ENCODE peak calls at places on chromosomes 3 and 15, in nine cellular contexts. M, R, X, C, G, D, A, U and H are unnamed samples.

GRCh38 chr3:126347543-126348161 is 9.6 kb downstream of the KLF15 start:
- DNase-seq in M (peak; percentile 45), R (no peak), X (no peak), C (no peak), G (no peak), D (no peak), A (no peak), U (no peak), H (peak; percentile 10)

GRCh38 chr15:52183562-52184173 is 7.5 kb downstream of the GNB5 start:
- DNase-seq in M (no peak), R (peak; percentile 63), X (peak; percentile 22), C (peak; percentile 70), G (no peak), D (no peak), A (no peak), U (no peak), H (no peak)

GRCh38 chr3:134153761-134154160 is 96.9 kb downstream of the RYK start:
- DNase-seq in M (no peak), R (no peak), X (no peak), C (no peak), G (no peak), D (no peak), A (no peak), U (no peak), H (no peak)

GRCh38 chr3:77506384-77506783 is 466.5 kb downstream of the ROBO2 start:
- DNase-seq in M (no peak), R (no peak), X (no peak), C (no peak), G (no peak), D (no peak), A (no peak), U (no peak), H (no peak)

GRCh38 chr3:169623971-169624370 is 39.5 kb downstream of the MECOM start:
- DNase-seq in M (no peak), R (no peak), X (no peak), C (no peak), G (no peak), D (no peak), A (no peak), U (no peak), H (no peak)

GRCh38 chr3:179750720-179751328 is 98.0 kb downstream of the USP13 start:
- DNase-seq in M (no peak), R (peak; percentile 46), X (no peak), C (peak; percentile 65), G (no peak), D (no peak), A (no peak), U (no peak), H (no peak)

GRCh38 chr15:37093480-37094410 is 6.6 kb downstream of the MEIS2 start:
- DNase-seq in M (no peak), R (no peak), X (peak; percentile 29), C (peak; percentile 80), G (no peak), D (no peak), A (no peak), U (no peak), H (no peak)

GRCh38 chr3:48897401-48898376 is 993 bp downstream of the SLC25A20 start:
- DNase-seq in M (peak; percentile 80), R (no peak), X (no peak), C (peak; percentile 7), G (no peak), D (peak; percentile 57), A (no peak), U (no peak), H (peak; percentile 36)

GRCh38 chr3:15207836-15208504 is 1.9 kb downstream of the CAPN7 start:
- DNase-seq in M (no peak), R (no peak), X (no peak), C (peak; percentile 57), G (no peak), D (no peak), A (no peak), U (no peak), H (no peak)

GRCh38 chr15:91047545-91048199 is 25.3 kb upstream of the VPS33B start:
- DNase-seq in M (no peak), R (no peak), X (no peak), C (no peak), G (no peak), D (no peak), A (no peak), U (no peak), H (no peak)

GRCh38 chr15:96348112-96349027 is 17.9 kb downstream of the NR2F2 start:
- DNase-seq in M (no peak), R (peak; percentile 47), X (no peak), C (no peak), G (no peak), D (no peak), A (no peak), U (no peak), H (peak; percentile 14)
- H3K4me1 ChIP-seq in M (peaks cover 7% of the 10 kb centered on the region), R (peaks cover 98% of the 10 kb centered on the region), X (peaks cover 14% of the 10 kb centered on the region), C (peaks cover 44% of the 10 kb centered on the region), G (no peaks in the 10 kb centered on the region), D (no peaks in the 10 kb centered on the region), A (no peaks in the 10 kb centered on the region), U (no peaks in the 10 kb centered on the region), H (no peaks in the 10 kb centered on the region)

DNA sequence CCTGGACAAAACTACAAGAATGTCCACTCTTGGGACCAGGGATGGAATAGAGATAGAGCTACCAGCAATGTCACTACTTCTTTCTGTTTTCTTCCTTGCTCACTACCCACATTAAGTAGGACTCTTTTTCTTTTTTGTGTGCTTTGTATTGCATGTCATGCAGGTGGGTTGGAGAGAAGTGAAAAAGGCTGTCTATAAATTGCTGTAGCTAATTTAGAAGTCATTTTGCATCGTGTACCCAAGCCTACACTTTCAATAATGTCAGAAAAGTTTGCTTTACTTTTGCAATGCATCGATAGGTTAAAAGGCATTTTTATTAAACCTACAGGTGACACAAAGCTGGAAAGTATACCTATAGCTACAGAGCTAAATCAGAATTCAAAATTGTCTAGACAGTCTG is 58.9 kb downstream of the GTF2E1 start:
- DNase-seq in M (no peak), R (no peak), X (no peak), C (no peak), G (no peak), D (no peak), A (no peak), U (no peak), H (no peak)
- H3K4me1 ChIP-seq in M (no peaks in the 10 kb centered on the region), R (no peaks in the 10 kb centered on the region), X (no peaks in the 10 kb centered on the region), C (no peaks in the 10 kb centered on the region), G (no peaks in the 10 kb centered on the region), D (no peaks in the 10 kb centered on the region), A (no peaks in the 10 kb centered on the region), U (no peaks in the 10 kb centered on the region), H (peaks cover 3% of the 10 kb centered on the region)

GRCh38 chr15:69881760-69882159 is 216.0 kb downstream of the TLE3 start:
- DNase-seq in M (no peak), R (no peak), X (no peak), C (no peak), G (no peak), D (no peak), A (no peak), U (no peak), H (no peak)
- H3K4me1 ChIP-seq in M (no peaks in the 10 kb centered on the region), R (peaks cover 16% of the 10 kb centered on the region), X (no peaks in the 10 kb centered on the region), C (no peaks in the 10 kb centered on the region), G (no peaks in the 10 kb centered on the region), D (no peaks in the 10 kb centered on the region), A (no peaks in the 10 kb centered on the region), U (no peaks in the 10 kb centered on the region), H (no peaks in the 10 kb centered on the region)

DNA sequence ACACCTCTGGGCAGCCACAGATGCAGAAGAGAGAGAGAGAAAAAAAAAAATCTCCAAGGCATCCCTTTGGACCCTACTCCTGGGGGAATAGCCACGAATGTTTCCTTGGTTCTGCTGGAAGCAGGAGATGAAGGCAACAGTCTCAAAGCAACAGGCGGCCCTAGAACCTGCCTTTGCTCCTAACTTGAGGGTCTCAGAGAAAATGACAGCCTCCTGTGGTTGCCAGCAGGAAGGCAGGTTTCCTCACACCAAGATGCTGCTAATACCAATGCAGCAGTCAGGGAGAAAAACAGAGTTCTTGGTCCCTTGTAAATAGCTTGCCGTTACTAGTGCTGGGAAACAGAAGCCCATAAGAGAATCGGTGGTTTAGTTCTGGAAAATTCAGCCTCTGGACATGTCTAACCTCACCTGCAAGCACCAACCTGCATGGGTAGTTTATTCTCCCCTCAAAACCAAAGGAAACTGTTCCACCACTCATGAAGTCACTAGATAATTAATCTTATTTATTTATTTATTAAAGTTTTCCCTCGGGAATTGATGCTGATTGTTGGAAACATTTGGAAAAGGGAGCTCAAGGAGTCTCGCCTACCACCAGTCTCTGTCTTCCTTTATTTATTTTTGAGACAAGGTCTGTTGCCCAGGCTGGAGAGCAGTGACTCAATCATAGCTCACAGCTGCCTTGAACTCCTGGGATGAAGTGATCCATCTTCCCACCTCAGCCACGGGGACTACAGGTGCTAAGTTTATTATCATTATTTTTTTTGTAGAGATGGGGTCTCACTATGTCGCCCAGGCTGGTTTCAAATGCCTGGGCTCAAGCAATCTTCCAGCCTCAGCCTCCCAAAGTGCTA is 872 bp upstream of the FRMD4B start:
- DNase-seq in M (no peak), R (peak; percentile 20), X (no peak), C (no peak), G (no peak), D (no peak), A (no peak), U (no peak), H (no peak)
- H3K4me1 ChIP-seq in M (peaks cover 18% of the 10 kb centered on the region), R (peaks cover 21% of the 10 kb centered on the region), X (no peaks in the 10 kb centered on the region), C (peaks cover 6% of the 10 kb centered on the region), G (no peaks in the 10 kb centered on the region), D (peaks cover 4% of the 10 kb centered on the region), A (no peaks in the 10 kb centered on the region), U (no peaks in the 10 kb centered on the region), H (no peaks in the 10 kb centered on the region)

GRCh38 chr3:63970596-63971468 is 52.5 kb downstream of the PSMD6 start:
- DNase-seq in M (no peak), R (peak; percentile 86), X (no peak), C (peak; percentile 64), G (no peak), D (no peak), A (no peak), U (no peak), H (peak; percentile 28)
- H3K4me1 ChIP-seq in M (peaks cover 35% of the 10 kb centered on the region), R (peaks cover 96% of the 10 kb centered on the region), X (peaks cover 18% of the 10 kb centered on the region), C (peaks cover 72% of the 10 kb centered on the region), G (no peaks in the 10 kb centered on the region), D (peaks cover 31% of the 10 kb centered on the region), A (no peaks in the 10 kb centered on the region), U (peaks cover 12% of the 10 kb centered on the region), H (peaks cover 21% of the 10 kb centered on the region)

DNA sequence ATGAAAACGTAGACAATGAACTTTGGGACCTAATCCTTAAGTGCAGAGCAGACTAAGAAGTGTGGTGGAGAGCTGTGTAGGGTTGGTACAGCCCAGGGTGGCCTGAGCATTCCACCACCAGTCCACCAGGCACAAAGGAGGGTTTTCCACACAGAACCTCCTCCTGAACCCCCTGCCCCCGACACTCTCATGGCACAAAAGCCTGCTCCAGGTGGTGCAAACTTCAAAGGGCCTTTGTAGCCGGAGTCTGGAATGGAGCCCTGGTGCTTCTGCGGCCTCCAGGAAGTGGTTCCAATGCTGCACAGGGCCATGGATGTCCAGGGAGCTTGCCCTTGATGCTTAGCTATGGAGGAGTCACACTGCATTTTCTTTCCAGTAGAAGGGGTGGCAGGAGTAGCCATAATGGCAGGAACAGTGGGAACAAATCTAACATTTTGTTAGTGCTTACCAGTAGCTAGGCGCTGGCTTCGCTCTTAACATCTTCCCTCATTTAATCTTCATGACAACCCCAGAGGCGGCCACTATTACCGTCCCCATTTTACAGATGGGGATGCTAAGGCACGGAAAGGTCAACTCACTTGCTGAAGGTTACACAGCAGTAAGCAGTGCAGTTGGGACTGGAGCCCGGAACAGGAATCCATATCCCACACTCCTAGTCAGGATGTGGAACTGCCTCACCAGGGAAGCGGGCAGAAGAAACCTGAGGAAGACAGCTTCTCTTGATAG is 68.6 kb downstream of the LRIG1 start:
- DNase-seq in M (no peak), R (no peak), X (no peak), C (no peak), G (no peak), D (no peak), A (no peak), U (no peak), H (no peak)
- H3K4me1 ChIP-seq in M (no peaks in the 10 kb centered on the region), R (peaks cover 42% of the 10 kb centered on the region), X (no peaks in the 10 kb centered on the region), C (peaks cover 28% of the 10 kb centered on the region), G (peaks cover 24% of the 10 kb centered on the region), D (no peaks in the 10 kb centered on the region), A (no peaks in the 10 kb centered on the region), U (peaks cover 8% of the 10 kb centered on the region), H (no peaks in the 10 kb centered on the region)

GRCh38 chr15:98678484-98678883 is 30.1 kb downstream of the IGF1R start:
- DNase-seq in M (no peak), R (no peak), X (no peak), C (no peak), G (no peak), D (no peak), A (no peak), U (no peak), H (no peak)
- H3K4me1 ChIP-seq in M (no peaks in the 10 kb centered on the region), R (peaks cover 4% of the 10 kb centered on the region), X (peaks cover 41% of the 10 kb centered on the region), C (peaks cover 20% of the 10 kb centered on the region), G (peaks cover 8% of the 10 kb centered on the region), D (no peaks in the 10 kb centered on the region), A (no peaks in the 10 kb centered on the region), U (peaks cover 4% of the 10 kb centered on the region), H (no peaks in the 10 kb centered on the region)